ENCODE peak calls at places on chromosomes 16 and 17, in five cellular contexts. X is AG10803, F is prostate gland, S is pancreas, C is cardiac fibroblast. H is an unnamed sample.

GRCh38 chr17:34464812-34465211 is 101.8 kb upstream of the CCL1 start:
- DNase-seq in X (no peak), F (no peak), S (no peak), C (no peak), H (no peak)

GRCh38 chr16:86726340-86726739 is 148.0 kb downstream of the FOXL1 start:
- DNase-seq in X (no peak), F (peak), S (no peak), C (no peak), H (no peak)

GRCh38 chr16:85437161-85438052 is 175.7 kb upstream of the GSE1 start:
- DNase-seq in X (no peak), F (peak), S (peak), C (no peak), H (peak)

GRCh38 chr17:33888455-33888854 is 366.6 kb upstream of the CCL2 start:
- DNase-seq in X (no peak), F (no peak), S (no peak), C (no peak), H (no peak)

GRCh38 chr17:65173284-65173793 is 36.2 kb downstream of the RGS9 start:
- DNase-seq in X (peak), F (peak), S (peak), C (peak), H (no peak)

GRCh38 chr16:22255335-22255734 is 41.9 kb upstream of the POLR3E start:
- DNase-seq in X (no peak), F (no peak), S (no peak), C (no peak), H (no peak)

GRCh38 chr16:67652578-67653130 is 7.4 kb downstream of the ACD start:
- DNase-seq in X (no peak), F (no peak), S (no peak), C (no peak), H (no peak)

GRCh38 chr17:48993305-48993704 is 3.9 kb upstream of the IGF2BP1 start:
- DNase-seq in X (no peak), F (no peak), S (no peak), C (no peak), H (no peak)

GRCh38 chr17:75430159-75430748 is 24.8 kb upstream of the GRB2 start:
- DNase-seq in X (peak), F (no peak), S (no peak), C (peak), H (no peak)

GRCh38 chr16:20638711-20639335 is 58.7 kb downstream of the ACSM1 start:
- DNase-seq in X (no peak), F (no peak), S (no peak), C (no peak), H (no peak)

GRCh38 chr17:73030995-73031394 is 61.5 kb downstream of the SLC39A11 start:
- DNase-seq in X (no peak), F (no peak), S (no peak), C (no peak), H (no peak)

GRCh38 chr16:13333336-13333735 is 431.9 kb downstream of the SHISA9 start:
- DNase-seq in X (no peak), F (no peak), S (no peak), C (no peak), H (no peak)

GRCh38 chr17:50426814-50427787 is 1.1 kb downstream of the ACSF2 start:
- DNase-seq in X (peak), F (peak), S (no peak), C (peak), H (no peak)

GRCh38 chr17:74282587-74283370 is 8.7 kb downstream of the DNAI2 start:
- DNase-seq in X (no peak), F (no peak), S (no peak), C (no peak), H (no peak)

GRCh38 chr16:66921758-66922450 is 3.2 kb upstream of the CDH16 start:
- DNase-seq in X (no peak), F (no peak), S (no peak), C (no peak), H (no peak)

GRCh38 chr16:56286819-56287218 is 95.5 kb downstream of the GNAO1 start:
- DNase-seq in X (no peak), F (no peak), S (no peak), C (no peak), H (no peak)

GRCh38 chr16:5328546-5328945 is 231.0 kb upstream of the EEF2KMT start:
- DNase-seq in X (no peak), F (no peak), S (no peak), C (no peak), H (no peak)

GRCh38 chr17:81173761-81174160 is 7.7 kb upstream of the AATK start:
- DNase-seq in X (peak), F (no peak), S (no peak), C (no peak), H (no peak)

GRCh38 chr17:56977673-56978395 is at the start of gene SCPEP1:
- DNase-seq in X (peak), F (peak), S (peak), C (peak), H (peak)

GRCh38 chr17:78991906-78992532 is 12.3 kb upstream of the LGALS3BP start:
- DNase-seq in X (no peak), F (no peak), S (peak), C (no peak), H (no peak)

GRCh38 chr16:14181371-14182050 is 110.4 kb downstream of the MRTFB start:
- DNase-seq in X (peak), F (no peak), S (no peak), C (peak), H (no peak)

GRCh38 chr16:70772493-70772892 is 28.5 kb downstream of the VAC14 start:
- DNase-seq in X (peak), F (no peak), S (no peak), C (peak), H (no peak)

GRCh38 chr17:59366040-59366757 is 34.7 kb downstream of the YPEL2 start:
- DNase-seq in X (no peak), F (no peak), S (peak), C (peak), H (no peak)

GRCh38 chr16:813204-813915 is 12.8 kb upstream of the GNG13 start:
- DNase-seq in X (peak), F (no peak), S (no peak), C (peak), H (peak)

GRCh38 chr16:69917311-69917710 is 33.8 kb upstream of the CLEC18A start:
- DNase-seq in X (no peak), F (no peak), S (no peak), C (no peak), H (no peak)

GRCh38 chr17:16415031-16415924 is at the start of gene TRPV2:
- DNase-seq in X (no peak), F (no peak), S (no peak), C (no peak), H (no peak)

GRCh38 chr17:7325031-7325528 is 4.1 kb downstream of the NEURL4 start:
- DNase-seq in X (no peak), F (no peak), S (no peak), C (no peak), H (no peak)

GRCh38 chr17:42284020-42284369 is 4.3 kb upstream of the STAT5A start:
- DNase-seq in X (no peak), F (no peak), S (no peak), C (no peak), H (no peak)

GRCh38 chr17:64736804-64737492 is 74.8 kb upstream of the SMURF2 start:
- DNase-seq in X (peak), F (peak), S (peak), C (peak), H (peak)

GRCh38 chr17:45370949-45371413 is 54.2 kb upstream of the MAP3K14 start:
- DNase-seq in X (no peak), F (no peak), S (no peak), C (peak), H (no peak)

GRCh38 chr16:66289051-66289680 is 77.3 kb upstream of the CDH5 start:
- DNase-seq in X (no peak), F (no peak), S (no peak), C (no peak), H (no peak)

GRCh38 chr17:4295686-4296085 is 31.9 kb upstream of the ANKFY1 start:
- DNase-seq in X (no peak), F (no peak), S (no peak), C (no peak), H (no peak)

GRCh38 chr16:70696368-70696767 is 10.5 kb upstream of the MTSS2 start:
- DNase-seq in X (no peak), F (no peak), S (no peak), C (no peak), H (no peak)

GRCh38 chr16:14681115-14681514 is 13.0 kb downstream of the PLA2G10 start:
- DNase-seq in X (no peak), F (no peak), S (no peak), C (no peak), H (no peak)

GRCh38 chr16:73060948-73061495 is 13.1 kb upstream of the ZFHX3 start:
- DNase-seq in X (no peak), F (no peak), S (no peak), C (no peak), H (no peak)

GRCh38 chr17:29612404-29613370 is 10.0 kb downstream of the CORO6 start:
- DNase-seq in X (no peak), F (no peak), S (no peak), C (no peak), H (no peak)
- TF ChIP-seq CTCF in X (no peak), F (no peak), S (no peak), C (no peak), H (no peak)

DNA sequence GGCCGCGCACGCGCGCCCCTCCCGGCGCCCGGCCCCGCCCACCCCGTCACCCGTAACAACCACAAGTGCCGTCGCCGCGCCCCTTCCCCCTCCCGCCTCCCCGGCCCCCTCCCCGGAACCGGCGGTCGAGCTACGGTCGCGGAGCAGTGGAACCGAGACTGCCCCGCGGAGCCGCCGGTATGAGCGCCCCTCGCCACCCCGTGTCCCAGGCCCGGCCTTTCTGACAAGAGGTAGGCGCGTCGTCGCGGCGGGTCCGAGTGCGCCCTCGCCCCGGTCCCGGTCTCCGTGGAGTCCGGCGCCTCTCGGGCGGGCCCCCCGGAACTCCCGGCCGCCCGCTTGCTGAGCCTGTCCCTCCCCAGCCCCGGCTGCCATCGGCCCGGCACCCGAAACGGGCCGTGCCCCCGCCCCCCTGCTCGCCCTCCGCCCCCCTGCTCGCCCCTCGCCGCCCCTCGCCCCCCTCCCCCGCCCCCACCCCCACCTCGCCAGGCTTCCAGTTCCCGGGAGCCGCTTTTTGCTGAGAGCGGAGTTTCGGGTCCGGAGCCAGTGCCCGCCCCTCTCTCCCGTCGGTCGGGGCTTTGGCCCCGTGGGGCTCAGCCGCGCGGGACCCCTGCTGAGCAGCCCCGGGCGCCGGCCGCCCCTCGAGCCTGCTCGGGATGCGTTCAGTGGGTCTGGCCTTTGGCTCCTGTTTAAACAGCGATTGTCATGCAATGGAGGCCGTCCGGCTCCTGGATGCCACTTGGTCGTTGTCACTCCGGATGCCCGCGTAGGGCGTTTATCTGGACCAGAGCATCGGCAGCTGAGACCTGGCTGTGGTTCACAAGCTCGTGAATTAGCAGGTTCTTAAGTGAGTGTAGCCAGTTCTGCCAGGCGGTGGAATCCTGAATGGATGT is at the start of gene SEC14L1:
- DNase-seq in X (peak), F (peak), S (no peak), C (peak), H (peak)
- TF ChIP-seq CTCF in X (no peak), F (no peak), S (no peak), C (no peak), H (no peak)

GRCh38 chr17:70338946-70339354 is 169.6 kb downstream of the KCNJ2 start:
- DNase-seq in X (no peak), F (no peak), S (no peak), C (no peak), H (no peak)
- TF ChIP-seq CTCF in X (no peak), F (no peak), S (no peak), C (no peak), H (no peak)

DNA sequence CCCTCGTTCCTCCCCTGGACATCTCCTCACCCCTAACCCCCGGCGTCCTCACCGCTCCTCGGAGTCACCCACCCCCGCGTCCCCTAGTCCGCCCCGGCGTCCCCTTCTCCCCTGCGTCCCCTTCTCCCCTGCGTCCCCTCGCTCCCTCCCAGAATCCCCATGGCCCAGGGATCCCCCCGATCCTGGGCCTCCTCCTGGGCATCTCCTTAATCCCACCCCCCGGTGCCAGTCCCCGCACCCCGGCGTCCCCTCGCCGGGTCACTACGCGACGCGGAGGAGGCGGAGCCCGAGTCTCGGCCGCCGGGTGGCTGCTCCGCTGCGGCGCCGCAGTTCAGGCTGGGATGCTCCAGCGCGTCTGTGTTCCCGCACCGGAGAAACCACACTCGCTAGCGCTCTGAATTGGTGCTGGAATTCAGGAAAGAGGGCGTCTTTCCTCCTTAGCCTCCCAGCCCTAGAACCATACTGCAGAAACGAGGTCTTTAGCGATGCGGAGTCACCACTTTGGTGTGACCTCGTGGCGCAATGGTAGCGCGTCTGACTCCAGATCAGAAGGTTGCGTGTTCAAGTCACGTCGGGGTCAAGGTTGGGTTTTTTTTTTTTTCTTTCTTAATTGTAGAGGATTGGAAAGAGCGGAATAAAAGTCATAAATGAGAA is 25.9 kb upstream of the SLC47A1 start:
- DNase-seq in X (peak), F (peak), S (peak), C (peak), H (peak)
- TF ChIP-seq CTCF in X (peak), F (no peak), S (no peak), C (peak), H (no peak)

DNA sequence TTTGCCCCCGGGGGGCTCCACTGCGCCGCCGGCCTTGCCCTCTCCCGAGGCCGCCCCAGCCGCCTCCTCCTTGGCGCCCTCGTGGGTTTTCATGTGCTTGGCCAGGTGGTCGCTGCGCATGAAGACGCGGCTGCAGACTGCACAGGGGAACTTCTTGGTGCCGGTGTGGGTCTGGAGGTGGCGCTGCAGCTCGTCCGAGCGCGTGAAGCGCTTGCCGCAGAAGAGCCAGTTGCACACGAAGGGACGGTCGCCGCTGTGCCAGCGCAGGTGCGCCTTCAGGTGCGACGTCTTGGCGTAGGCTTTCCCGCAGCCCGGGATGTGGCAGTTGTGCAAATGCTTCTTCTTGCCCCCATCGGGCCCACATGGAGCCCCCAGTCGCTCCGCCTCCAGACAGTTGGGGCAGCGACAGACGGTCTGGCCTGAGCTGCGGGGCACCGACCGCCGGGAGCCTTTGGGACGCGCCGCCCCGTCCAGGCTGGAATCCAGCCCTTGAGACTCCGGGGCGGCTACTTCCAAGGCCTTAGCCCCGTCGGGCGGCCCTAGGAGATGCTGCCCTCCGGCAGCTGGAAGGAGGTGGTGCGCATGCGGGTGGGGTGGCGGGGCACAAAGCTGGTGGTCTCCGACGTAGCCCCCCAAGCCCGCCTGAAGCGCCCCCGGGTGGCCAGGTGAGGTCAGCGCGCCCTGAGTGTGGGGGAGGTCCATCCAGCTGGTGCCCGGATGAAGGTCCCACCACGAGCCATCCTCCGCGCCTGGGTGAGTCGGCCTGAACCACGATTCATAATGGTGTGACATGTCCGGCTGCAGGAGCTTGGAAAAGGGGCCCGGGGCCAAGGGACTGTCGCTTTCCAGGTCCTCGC is 3.4 kb downstream of the SP6 start:
- DNase-seq in X (no peak), F (no peak), S (no peak), C (no peak), H (no peak)
- TF ChIP-seq CTCF in X (peak), F (no peak), S (no peak), C (peak), H (peak)

GRCh38 chr16:11570796-11571195 is 15.9 kb downstream of the LITAF start:
- DNase-seq in X (no peak), F (no peak), S (no peak), C (no peak), H (no peak)
- TF ChIP-seq CTCF in X (no peak), F (no peak), S (no peak), C (no peak), H (no peak)

GRCh38 chr17:32495347-32496253 is 8.8 kb downstream of the CDK5R1 start:
- DNase-seq in X (peak), F (no peak), S (no peak), C (no peak), H (no peak)

GRCh38 chr17:32496348-32497078 is 9.7 kb downstream of the CDK5R1 start:
- DNase-seq in X (peak), F (no peak), S (no peak), C (peak), H (no peak)

GRCh38 chr17:32494621-32495346 is 8.0 kb downstream of the CDK5R1 start:
- DNase-seq in X (no peak), F (no peak), S (no peak), C (no peak), H (no peak)

GRCh38 chr17:32498362-32498761 is 11.6 kb downstream of the CDK5R1 start:
- DNase-seq in X (no peak), F (no peak), S (no peak), C (no peak), H (no peak)

DNA sequence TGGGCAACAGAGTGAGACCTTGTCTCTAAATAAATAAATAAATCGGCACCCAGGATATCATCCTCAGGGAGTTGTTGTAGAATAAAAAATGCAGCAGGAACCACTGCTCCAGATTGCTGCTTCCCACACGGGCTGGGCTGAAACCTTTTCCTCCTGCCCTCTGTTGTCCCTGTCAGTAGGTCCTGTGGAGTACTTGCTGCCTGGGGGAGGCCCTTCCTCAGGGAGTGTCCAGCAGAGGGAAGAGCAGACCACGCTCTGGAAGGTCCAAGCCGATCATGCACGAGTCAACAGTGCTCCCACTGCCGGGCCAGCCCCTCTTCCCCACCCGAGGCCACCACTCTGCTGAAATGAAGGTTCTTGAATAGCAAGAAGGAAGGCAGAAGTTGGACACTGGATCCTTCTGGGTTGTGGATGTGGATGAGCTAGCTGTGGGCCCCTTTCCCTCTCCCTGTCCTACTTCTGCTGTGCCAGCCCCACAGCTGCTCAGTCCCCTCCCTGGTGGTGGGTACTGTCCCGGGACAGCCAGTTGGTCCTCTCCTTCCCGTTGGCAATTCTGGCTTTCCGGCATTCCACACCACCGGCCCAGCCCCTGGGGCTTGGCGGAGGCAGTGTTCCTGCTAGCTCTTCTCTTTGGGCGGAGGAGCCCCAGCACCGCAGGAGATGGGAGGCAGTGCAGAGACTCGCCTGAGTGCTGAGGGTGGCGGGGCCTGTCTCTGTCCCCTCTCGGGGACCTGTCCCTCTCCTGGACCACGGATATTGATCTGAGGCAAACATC is 10.8 kb downstream of the CDK5R1 start:
- DNase-seq in X (no peak), F (no peak), S (no peak), C (peak), H (no peak)
- TF ChIP-seq CTCF in X (peak), F (no peak), S (no peak), C (no peak), H (no peak)

H was measured in neural crest cell.